ENCODE peak calls at places on chromosomes 16 and 17, in five cellular contexts. C is A549, N is WERI-Rb-1, M is right lobe of liver, Z is dorsolateral prefrontal cortex. E is an unnamed sample.

GRCh38 chr17:21548236-21548635 is 144.1 kb upstream of the KCNJ18 start:
- DNase-seq in C (no peak), N (no peak), M (no peak), Z (no peak), E (no peak)

GRCh38 chr16:71467810-71468209 is 5.8 kb upstream of the ZNF23 start:
- DNase-seq in C (no peak), N (no peak), M (no peak), Z (no peak), E (no peak)

GRCh38 chr17:16171613-16172012 is 43.7 kb downstream of the NCOR1 start:
- DNase-seq in C (peak), N (no peak), M (no peak), Z (no peak), E (peak)

GRCh38 chr17:36183001-36183810 is 6.8 kb upstream of the TBC1D3B start:
- DNase-seq in C (peak), N (peak), M (peak), Z (no peak), E (no peak)

GRCh38 chr17:35238817-35239216 is 4.1 kb upstream of the SLFN5 start:
- DNase-seq in C (peak), N (no peak), M (no peak), Z (no peak), E (no peak)

GRCh38 chr17:76844846-76845245 is 23.4 kb upstream of the MGAT5B start:
- DNase-seq in C (no peak), N (no peak), M (no peak), Z (no peak), E (no peak)

GRCh38 chr16:4293822-4294457 is 21.1 kb upstream of the TFAP4 start:
- DNase-seq in C (peak), N (peak), M (no peak), Z (peak), E (peak)

GRCh38 chr16:11201498-11202259 is 54.3 kb downstream of the SOCS1 start:
- DNase-seq in C (peak), N (no peak), M (no peak), Z (no peak), E (no peak)

GRCh38 chr16:65142276-65142675 is 20.4 kb upstream of the CDH11 start:
- DNase-seq in C (no peak), N (no peak), M (no peak), Z (no peak), E (no peak)

GRCh38 chr17:35713069-35713728 is 18.2 kb upstream of the RASL10B start:
- DNase-seq in C (no peak), N (peak), M (peak), Z (no peak), E (no peak)

GRCh38 chr17:42679492-42680330 is 1.9 kb downstream of the CCR10 start:
- DNase-seq in C (peak), N (peak), M (peak), Z (no peak), E (peak)

GRCh38 chr17:37747222-37747621 is 2.4 kb upstream of the HNF1B start:
- DNase-seq in C (no peak), N (no peak), M (no peak), Z (no peak), E (no peak)

GRCh38 chr16:87661561-87661960 is 59.3 kb downstream of the JPH3 start:
- DNase-seq in C (peak), N (no peak), M (no peak), Z (no peak), E (no peak)

GRCh38 chr16:66107661-66108060 is 258.8 kb upstream of the CDH5 start:
- DNase-seq in C (no peak), N (no peak), M (no peak), Z (no peak), E (no peak)

GRCh38 chr17:74085434-74085833 is 118.0 kb upstream of the RPL38 start:
- DNase-seq in C (no peak), N (peak), M (no peak), Z (no peak), E (no peak)

GRCh38 chr17:1055751-1056645 is 59.1 kb downstream of the TIMM22 start:
- DNase-seq in C (peak), N (peak), M (no peak), Z (peak), E (peak)

GRCh38 chr17:81685108-81685507 is 1.3 kb downstream of the HGS start:
- DNase-seq in C (peak), N (no peak), M (no peak), Z (no peak), E (no peak)

GRCh38 chr17:82198092-82198491 is 14.6 kb downstream of the CCDC57 start:
- DNase-seq in C (no peak), N (no peak), M (no peak), Z (no peak), E (no peak)

GRCh38 chr16:48542020-48542473 is 67.9 kb downstream of the N4BP1 start:
- DNase-seq in C (peak), N (peak), M (no peak), Z (peak), E (peak)

GRCh38 chr17:66507103-66507923 is 204.9 kb downstream of the PRKCA start:
- DNase-seq in C (peak), N (no peak), M (peak), Z (no peak), E (peak)

GRCh38 chr17:50466371-50467113 is 2.1 kb downstream of the CHAD start:
- DNase-seq in C (no peak), N (no peak), M (peak), Z (no peak), E (no peak)

GRCh38 chr17:30433514-30433913 is 43.7 kb upstream of the GOSR1 start:
- DNase-seq in C (peak), N (no peak), M (no peak), Z (no peak), E (peak)

GRCh38 chr17:19401321-19402010 is 9.6 kb upstream of the RNF112 start:
- DNase-seq in C (no peak), N (no peak), M (no peak), Z (no peak), E (no peak)

GRCh38 chr17:18380471-18381157 is 3.0 kb downstream of the EVPLL start:
- DNase-seq in C (no peak), N (no peak), M (no peak), Z (no peak), E (no peak)

GRCh38 chr16:1122031-1122765 is 26.2 kb upstream of the C1QTNF8 start:
- DNase-seq in C (no peak), N (no peak), M (no peak), Z (no peak), E (no peak)

GRCh38 chr16:15552507-15552906 is 90.4 kb downstream of the MARF1 start:
- DNase-seq in C (no peak), N (no peak), M (no peak), Z (no peak), E (no peak)

GRCh38 chr17:28033972-28034714 is 8.3 kb upstream of the NLK start:
- DNase-seq in C (no peak), N (no peak), M (no peak), Z (peak), E (no peak)

GRCh38 chr16:67155305-67156145 is 4.2 kb downstream of the TRADD start:
- DNase-seq in C (peak), N (peak), M (peak), Z (peak), E (peak)

GRCh38 chr16:692356-693108 is 2.3 kb upstream of the WDR24 start:
- DNase-seq in C (no peak), N (no peak), M (no peak), Z (no peak), E (no peak)

GRCh38 chr17:10936931-10937330 is 99.0 kb upstream of the PIRT start:
- DNase-seq in C (no peak), N (no peak), M (no peak), Z (no peak), E (no peak)

GRCh38 chr17:35603674-35604073 is 16.6 kb downstream of the AP2B1 start:
- DNase-seq in C (no peak), N (no peak), M (no peak), Z (no peak), E (no peak)

GRCh38 chr17:74213897-74214386 is 571 bp downstream of the TTYH2 start:
- DNase-seq in C (no peak), N (peak), M (no peak), Z (no peak), E (no peak)

GRCh38 chr17:322006-322780 is 30.4 kb downstream of the RPH3AL start:
- DNase-seq in C (no peak), N (peak), M (no peak), Z (no peak), E (no peak)

GRCh38 chr16:3084969-3085670 is 14.0 kb downstream of the ZSCAN10 start:
- DNase-seq in C (no peak), N (no peak), M (no peak), Z (no peak), E (no peak)
- H3K27ac ChIP-seq in C (no peak), N (no peak), M (peak), Z (no peak), E (no peak)

GRCh38 chr16:61148930-61149329 is 887.3 kb downstream of the CDH8 start:
- DNase-seq in C (no peak), N (peak), M (no peak), Z (no peak), E (no peak)
- TF ChIP-seq CTCF in C (no peak), N (peak), M (no peak), Z (no peak), E (no peak)

GRCh38 chr17:78724999-78725398 is 57.1 kb downstream of the CYTH1 start:
- DNase-seq in C (no peak), N (no peak), M (no peak), Z (no peak), E (no peak)

GRCh38 chr17:78723957-78724356 is 58.1 kb downstream of the CYTH1 start:
- DNase-seq in C (no peak), N (no peak), M (no peak), Z (no peak), E (no peak)

GRCh38 chr17:78723001-78723796 is 58.9 kb downstream of the CYTH1 start:
- DNase-seq in C (no peak), N (peak), M (no peak), Z (peak), E (no peak)

GRCh38 chr17:78725448-78726021 is 56.5 kb downstream of the CYTH1 start:
- DNase-seq in C (no peak), N (no peak), M (no peak), Z (no peak), E (no peak)

GRCh38 chr17:78724544-78724943 is 57.5 kb downstream of the CYTH1 start:
- DNase-seq in C (no peak), N (no peak), M (peak), Z (peak), E (no peak)
- H3K4me3 ChIP-seq in C (no peak), N (no peak), M (no peak), Z (peak), E (no peak)

DNA sequence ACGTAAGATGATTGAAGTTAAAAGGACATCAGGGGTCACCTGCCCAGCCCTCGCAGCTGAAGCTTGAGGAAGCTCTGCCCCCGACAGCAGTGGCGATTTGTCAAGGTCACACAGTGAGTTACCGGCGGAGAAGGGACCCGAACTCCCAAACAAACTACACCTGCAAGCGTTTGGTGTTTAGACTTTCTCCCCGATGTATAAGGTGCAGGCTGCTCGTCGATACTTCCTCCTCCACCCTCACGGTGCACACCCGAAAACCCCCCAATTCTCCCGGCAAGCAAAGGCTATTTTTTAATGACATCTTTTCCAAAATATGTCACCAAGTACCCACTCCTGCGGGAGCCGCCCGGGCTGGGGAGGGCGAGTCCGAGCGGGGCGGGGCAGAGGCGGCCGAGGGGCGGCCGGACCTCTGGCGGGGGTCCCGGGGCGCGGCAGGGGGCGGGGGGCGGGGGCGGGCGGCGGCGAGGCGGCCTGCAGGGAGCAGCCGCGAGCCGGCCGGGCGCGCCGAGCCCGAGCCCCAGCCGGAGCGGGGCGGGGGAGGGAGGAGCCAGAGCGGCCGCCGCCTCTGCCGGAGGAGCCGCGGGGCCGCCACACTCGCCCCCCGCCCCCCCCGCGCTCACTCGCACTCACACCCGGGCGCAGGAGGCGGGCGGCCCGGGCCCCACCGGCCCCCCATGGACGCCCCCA is at the start of gene THRA:
- DNase-seq in C (peak), N (peak), M (peak), Z (peak), E (peak)
- H3K27ac ChIP-seq in C (peak), N (peak), M (peak), Z (peak), E (peak)

GRCh38 chr17:62821213-62822079 is 13.3 kb upstream of the MARCHF10 start:
- DNase-seq in C (no peak), N (no peak), M (no peak), Z (no peak), E (no peak)

GRCh38 chr17:62818491-62818890 is 10.4 kb upstream of the MARCHF10 start:
- DNase-seq in C (no peak), N (no peak), M (no peak), Z (no peak), E (no peak)

GRCh38 chr17:62822080-62822904 is 14.2 kb upstream of the MARCHF10 start:
- DNase-seq in C (no peak), N (no peak), M (no peak), Z (no peak), E (no peak)

GRCh38 chr17:62816282-62816839 is 8.2 kb upstream of the MARCHF10 start:
- DNase-seq in C (no peak), N (no peak), M (no peak), Z (no peak), E (no peak)

DNA sequence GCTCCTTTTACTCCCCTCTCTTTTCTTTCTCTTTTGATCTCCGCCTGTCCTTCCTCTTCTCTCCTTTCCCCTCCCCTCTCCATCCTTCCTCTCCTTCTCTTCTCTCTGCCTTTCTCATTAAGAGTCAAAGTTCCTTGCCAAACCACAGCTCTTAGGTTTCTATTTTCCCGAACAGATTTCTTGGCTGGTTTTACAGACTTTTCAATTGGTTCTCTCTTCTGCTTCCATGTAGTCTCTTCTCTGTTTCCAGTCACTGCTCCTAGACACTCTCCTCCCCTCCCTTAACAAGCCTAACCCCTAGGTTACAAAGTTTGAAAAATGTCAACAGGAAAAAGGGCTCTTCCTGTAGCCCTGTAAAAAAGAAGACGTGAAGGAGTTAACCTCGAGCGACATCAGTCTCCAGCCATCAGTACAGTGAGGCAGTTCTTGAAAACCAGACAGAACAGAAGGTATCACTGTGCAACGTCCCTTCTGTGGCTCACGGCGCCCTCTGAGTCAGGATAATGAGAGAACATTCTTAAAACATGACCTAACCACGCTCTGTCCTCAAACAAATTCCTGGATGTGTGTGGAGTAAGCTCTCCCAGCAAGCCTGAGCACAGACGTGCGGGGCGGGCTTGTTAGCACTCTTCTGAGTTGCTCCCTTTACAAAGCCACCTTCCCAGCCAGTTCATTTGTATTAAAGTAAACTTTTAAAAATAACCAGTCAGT is 11.6 kb upstream of the MARCHF10 start:
- DNase-seq in C (peak), N (peak), M (no peak), Z (no peak), E (peak)
- TF ChIP-seq CTCF in C (no peak), N (no peak), M (no peak), Z (no peak), E (no peak)

E was measured in lung.